ENCODE peak calls at places on chromosomes 6 and 20, in eight cellular contexts. One of them, this sample, is unnamed.

GRCh38 chr20:35776513-35777101 is 4.8 kb downstream of the PHF20 start:
- DNase-seq in ovary: no peak
- DNase-seq in GM23248: peak; percentile 42
- DNase-seq in HCT116: no peak
- DNase-seq in CD8-positive, alpha-beta T cell: no peak
- DNase-seq in OCI-LY7: no peak
- DNase-seq in aorta: peak; percentile 66
- DNase-seq in psoas muscle: peak; percentile 75
- DNase-seq in this sample: no peak

GRCh38 chr6:33716379-33716778 is 4.9 kb upstream of the UQCC2 start:
- DNase-seq in ovary: no peak
- DNase-seq in GM23248: no peak
- DNase-seq in HCT116: peak; percentile 60
- DNase-seq in CD8-positive, alpha-beta T cell: no peak
- DNase-seq in OCI-LY7: no peak
- DNase-seq in aorta: no peak
- DNase-seq in psoas muscle: no peak
- DNase-seq in this sample: no peak

GRCh38 chr6:130671119-130672104 is 155.8 kb upstream of the SMLR1 start:
- DNase-seq in ovary: peak; percentile 68
- DNase-seq in GM23248: peak; percentile 26
- DNase-seq in HCT116: no peak
- DNase-seq in CD8-positive, alpha-beta T cell: no peak
- DNase-seq in OCI-LY7: no peak
- DNase-seq in aorta: no peak
- DNase-seq in psoas muscle: peak; percentile 50
- DNase-seq in this sample: no peak

GRCh38 chr20:35953411-35954199 is 697 bp downstream of the SCAND1 start:
- DNase-seq in ovary: no peak
- DNase-seq in GM23248: peak; percentile 76
- DNase-seq in HCT116: no peak
- DNase-seq in CD8-positive, alpha-beta T cell: peak; percentile 41
- DNase-seq in OCI-LY7: peak; percentile 86
- DNase-seq in aorta: peak; percentile 79
- DNase-seq in psoas muscle: peak; percentile 79
- DNase-seq in this sample: no peak

GRCh38 chr20:13261460-13262301 is 40.6 kb downstream of the ISM1 start:
- DNase-seq in ovary: peak; percentile 37
- DNase-seq in GM23248: peak; percentile 72
- DNase-seq in HCT116: peak; percentile 26
- DNase-seq in CD8-positive, alpha-beta T cell: peak; percentile 34
- DNase-seq in OCI-LY7: peak; percentile 13
- DNase-seq in aorta: peak; percentile 59
- DNase-seq in psoas muscle: peak; percentile 71
- DNase-seq in this sample: peak; percentile 64

GRCh38 chr20:47317127-47317895 is 39.2 kb downstream of the ZMYND8 start:
- DNase-seq in ovary: peak; percentile 73
- DNase-seq in GM23248: peak; percentile 98
- DNase-seq in HCT116: peak; percentile 87
- DNase-seq in CD8-positive, alpha-beta T cell: no peak
- DNase-seq in OCI-LY7: peak; percentile 41
- DNase-seq in aorta: peak; percentile 91
- DNase-seq in psoas muscle: peak; percentile 94
- DNase-seq in this sample: no peak

GRCh38 chr6:33279971-33280511 is 3.1 kb downstream of the B3GALT4 start:
- DNase-seq in ovary: no peak
- DNase-seq in GM23248: peak; percentile 72
- DNase-seq in HCT116: peak; percentile 82
- DNase-seq in CD8-positive, alpha-beta T cell: no peak
- DNase-seq in OCI-LY7: peak; percentile 48
- DNase-seq in aorta: no peak
- DNase-seq in psoas muscle: no peak
- DNase-seq in this sample: no peak

GRCh38 chr20:2822073-2822472 is 5.9 kb downstream of the TMEM239 start:
- DNase-seq in ovary: peak; percentile 49
- DNase-seq in GM23248: peak; percentile 30
- DNase-seq in HCT116: no peak
- DNase-seq in CD8-positive, alpha-beta T cell: peak; percentile 21
- DNase-seq in OCI-LY7: no peak
- DNase-seq in aorta: no peak
- DNase-seq in psoas muscle: no peak
- DNase-seq in this sample: no peak

GRCh38 chr20:3935295-3935955 is 46.2 kb downstream of the PANK2 start:
- DNase-seq in ovary: no peak
- DNase-seq in GM23248: peak; percentile 59
- DNase-seq in HCT116: no peak
- DNase-seq in CD8-positive, alpha-beta T cell: no peak
- DNase-seq in OCI-LY7: no peak
- DNase-seq in aorta: no peak
- DNase-seq in psoas muscle: peak; percentile 67
- DNase-seq in this sample: no peak

GRCh38 chr6:137883400-137883888 is 16.4 kb downstream of the TNFAIP3 start:
- DNase-seq in ovary: no peak
- DNase-seq in GM23248: no peak
- DNase-seq in HCT116: no peak
- DNase-seq in CD8-positive, alpha-beta T cell: peak; percentile 55
- DNase-seq in OCI-LY7: no peak
- DNase-seq in aorta: no peak
- DNase-seq in psoas muscle: no peak
- DNase-seq in this sample: no peak

GRCh38 chr20:17650301-17650761 is 31.7 kb downstream of the RRBP1 start:
- DNase-seq in ovary: peak; percentile 36
- DNase-seq in GM23248: peak; percentile 52
- DNase-seq in HCT116: no peak
- DNase-seq in CD8-positive, alpha-beta T cell: no peak
- DNase-seq in OCI-LY7: peak; percentile 39
- DNase-seq in aorta: no peak
- DNase-seq in psoas muscle: peak; percentile 39
- DNase-seq in this sample: no peak
- H3K4me3 ChIP-seq in ovary: no peak overlapping the region
- H3K4me3 ChIP-seq in GM23248: no peak overlapping the region
- H3K4me3 ChIP-seq in HCT116: no peak overlapping the region
- H3K4me3 ChIP-seq in CD8-positive, alpha-beta T cell: no peak overlapping the region
- H3K4me3 ChIP-seq in OCI-LY7: no peak overlapping the region
- H3K4me3 ChIP-seq in aorta: no peak overlapping the region
- H3K4me3 ChIP-seq in psoas muscle: no peak overlapping the region
- H3K4me3 ChIP-seq in this sample: no peak overlapping the region

DNA sequence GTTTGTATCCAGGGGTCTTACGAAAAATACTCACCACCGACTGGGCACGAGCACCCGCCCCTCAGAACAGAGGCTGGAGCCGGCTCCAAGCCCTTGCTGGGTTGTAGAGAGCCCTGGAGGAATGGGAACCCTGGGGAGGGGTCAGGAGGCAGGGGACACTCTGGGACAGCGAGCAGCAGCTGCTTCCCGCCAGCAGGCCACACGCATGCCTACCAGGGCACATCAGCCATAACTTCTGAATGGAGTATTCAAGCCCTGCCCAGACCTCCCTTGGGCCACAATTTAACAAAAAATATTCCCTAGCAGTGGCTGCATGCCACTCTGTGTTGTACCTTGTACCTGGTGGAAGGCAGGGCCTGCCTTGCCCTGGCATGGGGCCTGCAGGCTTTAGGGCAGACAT is 31.6 kb upstream of the CD93 start:
- DNase-seq in ovary: no peak
- DNase-seq in GM23248: no peak
- DNase-seq in HCT116: no peak
- DNase-seq in CD8-positive, alpha-beta T cell: no peak
- DNase-seq in OCI-LY7: no peak
- DNase-seq in aorta: peak; percentile 42
- DNase-seq in psoas muscle: no peak
- DNase-seq in this sample: no peak
- H3K4me1 ChIP-seq in ovary: no peaks in the 10 kb centered on the region
- H3K4me1 ChIP-seq in GM23248: no peaks in the 10 kb centered on the region
- H3K4me1 ChIP-seq in HCT116: peaks cover 7% of the 10 kb centered on the region
- H3K4me1 ChIP-seq in CD8-positive, alpha-beta T cell: no peaks in the 10 kb centered on the region
- H3K4me1 ChIP-seq in OCI-LY7: no peaks in the 10 kb centered on the region
- H3K4me1 ChIP-seq in aorta: no peaks in the 10 kb centered on the region
- H3K4me1 ChIP-seq in psoas muscle: peaks cover 8% of the 10 kb centered on the region
- H3K4me1 ChIP-seq in this sample: no peaks in the 10 kb centered on the region

DNA sequence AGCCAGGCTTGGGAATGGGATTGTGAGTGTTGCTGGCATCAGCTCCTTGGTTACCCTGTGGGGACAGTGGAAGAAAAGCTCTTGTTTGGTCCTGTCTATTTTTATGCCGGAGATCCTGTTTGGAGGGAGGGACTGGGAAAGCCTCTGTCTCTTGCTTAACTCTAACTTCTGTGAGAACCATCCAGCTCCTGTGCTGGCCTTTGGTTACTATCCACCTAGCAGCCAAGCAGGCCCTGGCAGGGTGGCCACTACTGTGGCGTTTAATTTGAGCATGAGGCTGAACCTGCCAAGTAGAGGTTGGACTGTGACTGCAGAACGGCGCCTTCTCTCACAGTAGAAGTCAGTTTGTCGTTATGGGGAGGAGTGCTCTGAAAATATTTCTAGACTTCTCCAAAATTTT is 193.4 kb downstream of the UTRN start:
- DNase-seq in ovary: no peak
- DNase-seq in GM23248: peak; percentile 39
- DNase-seq in HCT116: no peak
- DNase-seq in CD8-positive, alpha-beta T cell: no peak
- DNase-seq in OCI-LY7: no peak
- DNase-seq in aorta: no peak
- DNase-seq in psoas muscle: peak; percentile 86
- DNase-seq in this sample: no peak
- H3K36me3 ChIP-seq in ovary: no peaks in the 10 kb centered on the region
- H3K36me3 ChIP-seq in GM23248: peaks cover 15% of the 10 kb centered on the region
- H3K36me3 ChIP-seq in HCT116: no peaks in the 10 kb centered on the region
- H3K36me3 ChIP-seq in CD8-positive, alpha-beta T cell: peaks cover 9% of the 10 kb centered on the region
- H3K36me3 ChIP-seq in OCI-LY7: no peaks in the 10 kb centered on the region
- H3K36me3 ChIP-seq in aorta: peaks cover 2% of the 10 kb centered on the region
- H3K36me3 ChIP-seq in psoas muscle: peaks cover 30% of the 10 kb centered on the region
- H3K36me3 ChIP-seq in this sample: no peaks in the 10 kb centered on the region

DNA sequence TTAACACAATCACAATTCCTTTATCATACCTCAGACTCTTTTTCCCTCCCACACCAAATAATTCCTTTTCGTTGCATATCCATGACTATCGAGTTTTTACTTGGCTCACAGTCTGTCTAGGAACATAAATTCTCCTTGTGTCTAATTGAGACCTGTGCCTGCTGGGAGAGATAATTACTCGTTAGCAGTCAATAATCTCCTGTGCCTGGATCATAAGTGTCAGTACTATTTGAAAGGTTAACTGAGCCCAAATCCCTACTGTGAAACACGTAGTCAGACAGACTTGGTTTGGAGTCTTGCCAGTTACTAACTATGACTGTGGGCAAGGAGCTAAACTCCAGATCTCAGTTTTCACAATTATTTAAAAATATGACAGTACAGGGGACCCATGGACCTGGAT is 5.7 kb upstream of the CTNNBL1 start:
- DNase-seq in ovary: no peak
- DNase-seq in GM23248: no peak
- DNase-seq in HCT116: no peak
- DNase-seq in CD8-positive, alpha-beta T cell: no peak
- DNase-seq in OCI-LY7: no peak
- DNase-seq in aorta: no peak
- DNase-seq in psoas muscle: no peak
- DNase-seq in this sample: no peak
- H3K4me3 ChIP-seq in ovary: no peak overlapping the region
- H3K4me3 ChIP-seq in GM23248: no peak overlapping the region
- H3K4me3 ChIP-seq in HCT116: no peak overlapping the region
- H3K4me3 ChIP-seq in CD8-positive, alpha-beta T cell: no peak overlapping the region
- H3K4me3 ChIP-seq in OCI-LY7: no peak overlapping the region
- H3K4me3 ChIP-seq in aorta: no peak overlapping the region
- H3K4me3 ChIP-seq in psoas muscle: no peak overlapping the region
- H3K4me3 ChIP-seq in this sample: no peak overlapping the region

DNA sequence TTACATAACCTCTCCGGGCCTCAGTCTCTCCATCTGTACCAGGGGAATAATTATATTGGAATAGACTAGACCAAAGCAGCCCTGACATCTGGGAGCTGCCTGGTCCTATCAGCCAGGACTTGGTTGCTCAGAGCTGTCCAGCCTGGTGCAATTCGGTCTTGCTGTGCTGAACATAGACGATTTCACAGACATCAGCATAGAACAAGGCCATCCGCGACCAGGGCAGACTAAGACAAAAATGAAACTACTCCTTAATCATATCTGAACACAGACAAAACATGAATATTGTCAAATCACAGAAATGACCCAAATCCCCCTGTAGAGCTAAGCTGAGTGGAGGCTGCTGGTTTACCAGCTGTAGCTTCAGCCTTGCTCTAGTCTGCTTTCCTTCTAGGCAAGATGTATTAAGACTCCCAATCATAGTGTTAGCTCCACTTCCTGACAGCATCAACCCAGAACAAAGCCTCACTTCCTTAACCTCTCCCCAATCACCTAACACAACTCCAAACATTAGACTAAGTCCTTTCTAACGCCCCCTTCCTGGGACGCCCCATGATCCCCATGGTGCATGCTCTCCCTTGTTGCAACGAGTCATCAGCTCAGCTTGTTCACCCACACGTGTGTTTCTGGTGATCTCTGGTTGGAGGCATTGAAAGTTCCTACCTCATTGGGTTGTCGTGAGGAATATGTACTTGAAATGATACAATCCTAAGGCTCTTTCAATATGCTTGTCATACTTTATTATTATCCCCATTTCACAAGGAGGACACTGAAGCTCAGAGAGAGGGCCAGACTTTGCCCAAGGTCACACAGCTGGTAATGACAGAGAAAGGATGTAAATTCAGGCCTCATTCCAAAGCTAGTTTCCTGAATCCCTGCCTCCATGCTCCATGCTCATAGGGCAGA is 3.5 kb upstream of the MAPK13 start:
- DNase-seq in ovary: no peak
- DNase-seq in GM23248: peak; percentile 71
- DNase-seq in HCT116: no peak
- DNase-seq in CD8-positive, alpha-beta T cell: no peak
- DNase-seq in OCI-LY7: no peak
- DNase-seq in aorta: no peak
- DNase-seq in psoas muscle: no peak
- DNase-seq in this sample: no peak
- H3K4me1 ChIP-seq in ovary: peaks cover 10% of the 10 kb centered on the region
- H3K4me1 ChIP-seq in GM23248: peaks cover 38% of the 10 kb centered on the region
- H3K4me1 ChIP-seq in HCT116: peaks cover 57% of the 10 kb centered on the region
- H3K4me1 ChIP-seq in CD8-positive, alpha-beta T cell: peaks cover 69% of the 10 kb centered on the region
- H3K4me1 ChIP-seq in OCI-LY7: peaks cover 23% of the 10 kb centered on the region
- H3K4me1 ChIP-seq in aorta: no peaks in the 10 kb centered on the region
- H3K4me1 ChIP-seq in psoas muscle: peaks cover 3% of the 10 kb centered on the region
- H3K4me1 ChIP-seq in this sample: peaks cover 8% of the 10 kb centered on the region

DNA sequence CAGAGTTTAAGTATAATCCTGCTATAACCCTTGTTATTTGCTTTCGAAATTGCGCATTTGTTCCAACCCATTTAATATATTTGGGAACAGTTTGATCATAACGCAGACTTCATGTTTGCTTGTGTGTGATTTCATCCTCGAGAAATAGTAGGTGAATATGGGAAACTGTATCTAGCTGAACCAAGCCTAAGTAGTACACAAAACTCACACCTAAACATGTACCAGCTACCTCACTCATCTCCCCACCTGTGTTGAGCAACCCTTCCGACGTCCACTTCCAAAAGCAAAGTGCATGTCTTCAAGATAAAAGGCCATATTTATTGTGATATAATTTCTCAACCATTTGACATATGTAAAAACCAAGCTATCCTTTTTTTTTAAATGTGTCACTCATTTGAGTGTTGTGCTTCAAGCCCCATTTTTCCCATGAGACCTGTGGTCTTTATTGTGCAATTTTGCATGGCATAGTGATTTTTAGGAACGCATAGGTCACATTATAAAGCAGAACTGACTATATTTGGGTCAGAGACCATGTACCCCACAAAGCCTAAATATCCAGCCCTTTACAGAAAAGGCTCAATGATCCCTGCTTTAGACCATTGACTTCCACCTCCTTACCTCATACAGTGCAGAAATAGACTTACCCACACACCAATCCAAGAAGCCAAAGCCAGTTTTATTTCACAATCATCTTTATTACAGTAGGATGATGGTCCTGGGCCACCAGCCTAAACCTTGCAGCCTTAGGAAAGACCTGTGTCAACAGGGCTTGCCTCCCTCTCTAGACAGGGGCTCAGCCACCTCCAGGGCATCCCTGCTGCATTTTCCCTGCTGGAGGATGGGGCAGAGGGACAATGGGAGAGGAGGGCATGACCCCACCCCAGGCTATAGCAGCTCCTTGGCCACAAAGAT is 7.1 kb downstream of the CCND3 start:
- DNase-seq in ovary: no peak
- DNase-seq in GM23248: peak; percentile 22
- DNase-seq in HCT116: no peak
- DNase-seq in CD8-positive, alpha-beta T cell: no peak
- DNase-seq in OCI-LY7: no peak
- DNase-seq in aorta: no peak
- DNase-seq in psoas muscle: no peak
- DNase-seq in this sample: no peak
- H3K36me3 ChIP-seq in ovary: no peaks in the 10 kb centered on the region
- H3K36me3 ChIP-seq in GM23248: peaks cover 42% of the 10 kb centered on the region
- H3K36me3 ChIP-seq in HCT116: peaks cover 45% of the 10 kb centered on the region
- H3K36me3 ChIP-seq in CD8-positive, alpha-beta T cell: peaks cover 63% of the 10 kb centered on the region
- H3K36me3 ChIP-seq in OCI-LY7: peaks cover 100% of the 10 kb centered on the region
- H3K36me3 ChIP-seq in aorta: no peaks in the 10 kb centered on the region
- H3K36me3 ChIP-seq in psoas muscle: peaks cover 61% of the 10 kb centered on the region
- H3K36me3 ChIP-seq in this sample: peaks cover 37% of the 10 kb centered on the region